ENCODE peak calls at places on chromosomes 5 and 9, in seven cellular contexts. U is Calu3, M is GM06990, H is astrocyte of the spinal cord, B is mucosa of descending colon, X is psoas muscle, L is osteocyte. T is an unnamed sample.

GRCh38 chr9:136441681-136442245 is 2.1 kb upstream of the INPP5E start:
- DNase-seq in X (no peak), B (no peak), M (no peak), U (no peak), H (no peak), L (no peak), T (no peak)

GRCh38 chr5:125245216-125245615 is 498.8 kb upstream of the ZNF608 start:
- DNase-seq in M (no peak), H (no peak), U (no peak), X (peak), B (no peak), L (no peak), T (no peak)

GRCh38 chr5:1137567-1138444 is 25.9 kb upstream of the SLC12A7 start:
- DNase-seq in M (no peak), U (no peak), L (no peak), B (peak), H (no peak), X (peak), T (no peak)

GRCh38 chr9:125137200-125137599 is 6.1 kb downstream of the SCAI start:
- DNase-seq in L (no peak), H (peak), B (no peak), X (no peak), U (no peak), M (no peak), T (no peak)

GRCh38 chr5:58231041-58231440 is 228.8 kb downstream of the PLK2 start:
- DNase-seq in B (no peak), M (no peak), X (no peak), U (no peak), H (no peak), L (no peak), T (no peak)

GRCh38 chr9:133707065-133707760 is 30.9 kb downstream of the SARDH start:
- DNase-seq in B (no peak), U (no peak), H (no peak), M (no peak), L (no peak), X (peak), T (no peak)

GRCh38 chr5:80093796-80094195 is 58.6 kb downstream of the THBS4 start:
- DNase-seq in U (peak), M (no peak), B (no peak), H (no peak), X (no peak), L (no peak), T (no peak)

GRCh38 chr9:36623280-36623679 is 50.6 kb downstream of the MELK start:
- DNase-seq in H (peak), B (no peak), M (no peak), L (no peak), X (no peak), U (no peak), T (no peak)

GRCh38 chr5:68533571-68534051 is 318.1 kb downstream of the PIK3R1 start:
- DNase-seq in L (no peak), M (no peak), B (peak), X (no peak), H (no peak), U (no peak), T (no peak)

GRCh38 chr5:148457183-148457620 is 73.4 kb downstream of the FBXO38 start:
- DNase-seq in X (no peak), B (no peak), U (peak), M (peak), L (no peak), H (no peak), T (no peak)

GRCh38 chr5:173302546-173303155 is 25.6 kb downstream of the STC2 start:
- DNase-seq in B (no peak), X (no peak), M (no peak), H (peak), L (no peak), U (peak), T (no peak)
- TF ChIP-seq CTCF in B (no peak), X (no peak), M (no peak), H (peak), L (no peak), U (no peak), T (no peak)

GRCh38 chr9:116644099-116644688 is 42.9 kb upstream of the TRIM32 start:
- DNase-seq in H (peak), B (no peak), M (no peak), U (no peak), L (no peak), X (no peak), T (no peak)

GRCh38 chr9:116643691-116644090 is 43.4 kb upstream of the TRIM32 start:
- DNase-seq in H (no peak), U (no peak), X (no peak), M (no peak), B (no peak), L (no peak), T (no peak)

GRCh38 chr9:116646661-116647514 is 40.2 kb upstream of the TRIM32 start:
- DNase-seq in H (peak), U (peak), B (peak), M (no peak), X (no peak), L (no peak), T (no peak)

GRCh38 chr9:116641292-116642059 is 45.6 kb upstream of the TRIM32 start:
- DNase-seq in X (no peak), U (no peak), B (no peak), L (no peak), M (no peak), H (no peak), T (no peak)

GRCh38 chr9:116647515-116647809 is 39.6 kb upstream of the TRIM32 start:
- DNase-seq in L (no peak), X (peak), M (no peak), U (no peak), B (no peak), H (no peak), T (no peak)
- TF ChIP-seq CTCF in L (peak), X (no peak), M (no peak), U (no peak), B (no peak), H (no peak), T (no peak)

DNA sequence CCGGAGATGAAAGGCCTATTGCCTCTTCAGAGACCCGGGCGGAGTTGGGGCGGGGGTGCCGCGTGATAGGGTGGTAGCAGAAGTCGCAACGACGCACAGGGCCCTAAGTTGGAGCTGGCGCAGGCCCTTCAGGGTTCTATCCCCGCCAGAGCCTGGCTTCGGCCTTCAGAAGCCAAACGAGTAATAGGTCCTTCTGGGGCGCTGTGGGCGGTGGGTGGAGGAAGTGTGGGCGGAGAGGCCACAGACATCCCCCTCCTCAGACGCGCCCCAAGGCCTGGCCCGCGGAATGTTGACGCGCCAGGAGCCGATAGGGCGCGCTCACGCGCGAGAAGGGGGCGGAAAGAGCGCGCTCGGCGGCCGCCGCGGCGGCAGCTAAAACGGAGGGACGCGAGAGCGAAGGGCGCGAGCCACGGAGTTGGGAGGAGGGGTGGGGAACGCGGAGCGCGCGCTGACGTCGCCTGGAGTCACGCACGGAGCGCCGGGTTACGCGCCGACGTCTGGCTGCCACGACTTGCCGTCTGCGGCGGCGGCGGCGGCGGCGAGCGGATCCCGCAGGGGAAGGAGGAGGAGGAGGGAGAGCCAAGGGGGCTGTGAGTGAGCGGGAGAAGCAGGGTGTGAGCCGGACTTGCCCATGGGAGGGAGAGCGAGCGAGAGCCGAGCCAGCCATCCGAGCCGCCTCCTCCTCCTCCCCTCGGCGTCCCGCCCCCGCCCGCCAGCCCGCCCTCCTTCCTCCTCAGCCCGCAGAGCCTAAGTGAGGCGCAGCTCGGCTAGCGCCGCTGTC is 6.4 kb upstream of the PURA start:
- DNase-seq in B (peak), H (peak), X (peak), L (peak), U (peak), M (peak), T (peak)
- TF ChIP-seq CTCF in B (no peak), H (peak), X (no peak), L (peak), U (peak), M (peak), T (peak)

DNA sequence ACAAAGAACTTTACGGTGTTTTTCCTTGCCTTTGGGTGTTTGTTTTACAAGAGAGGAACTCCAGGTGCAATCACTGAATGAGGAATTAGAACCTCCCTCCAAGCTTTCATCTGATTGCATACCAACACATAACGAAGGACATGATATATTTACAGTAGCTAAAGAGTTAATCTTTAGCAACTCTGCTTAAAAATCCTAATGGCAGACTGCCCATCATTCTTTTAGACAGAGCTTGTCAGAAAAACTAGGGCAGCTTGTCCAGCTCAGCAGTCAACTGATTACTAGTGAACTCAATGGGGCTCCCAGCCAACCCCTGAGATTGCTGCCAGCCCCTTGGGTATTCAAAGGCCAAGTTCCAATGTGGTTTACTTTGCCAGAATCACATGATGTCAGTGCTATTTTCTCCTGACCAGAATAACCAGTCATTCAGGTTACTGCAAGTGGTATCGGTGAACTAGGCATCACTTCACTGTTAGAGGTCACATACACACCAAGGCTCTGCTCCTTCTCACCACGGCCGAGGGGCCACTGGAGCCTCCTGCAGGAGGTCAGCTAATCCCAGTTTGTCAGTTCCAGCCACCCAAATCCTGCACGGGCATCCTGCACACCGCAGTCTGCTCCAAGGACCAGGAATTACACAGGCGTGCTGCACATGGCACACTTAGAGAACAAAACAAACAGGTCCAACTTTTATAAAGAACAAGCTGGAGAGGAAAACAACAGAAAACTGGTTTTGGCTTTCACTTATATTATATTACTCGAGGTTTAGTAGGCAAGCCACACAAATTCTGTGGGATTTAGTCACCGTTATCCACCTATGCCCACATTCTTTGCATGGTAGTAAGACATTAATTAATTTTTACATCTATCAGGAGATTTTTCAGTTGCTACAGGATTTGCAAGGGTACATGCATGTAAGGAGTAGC is 62.5 kb downstream of the NFIB start:
- DNase-seq in X (peak), B (peak), U (peak), H (peak), L (no peak), M (no peak), T (no peak)
- TF ChIP-seq CTCF in X (no peak), B (no peak), U (no peak), H (no peak), L (no peak), M (no peak), T (no peak)

DNA sequence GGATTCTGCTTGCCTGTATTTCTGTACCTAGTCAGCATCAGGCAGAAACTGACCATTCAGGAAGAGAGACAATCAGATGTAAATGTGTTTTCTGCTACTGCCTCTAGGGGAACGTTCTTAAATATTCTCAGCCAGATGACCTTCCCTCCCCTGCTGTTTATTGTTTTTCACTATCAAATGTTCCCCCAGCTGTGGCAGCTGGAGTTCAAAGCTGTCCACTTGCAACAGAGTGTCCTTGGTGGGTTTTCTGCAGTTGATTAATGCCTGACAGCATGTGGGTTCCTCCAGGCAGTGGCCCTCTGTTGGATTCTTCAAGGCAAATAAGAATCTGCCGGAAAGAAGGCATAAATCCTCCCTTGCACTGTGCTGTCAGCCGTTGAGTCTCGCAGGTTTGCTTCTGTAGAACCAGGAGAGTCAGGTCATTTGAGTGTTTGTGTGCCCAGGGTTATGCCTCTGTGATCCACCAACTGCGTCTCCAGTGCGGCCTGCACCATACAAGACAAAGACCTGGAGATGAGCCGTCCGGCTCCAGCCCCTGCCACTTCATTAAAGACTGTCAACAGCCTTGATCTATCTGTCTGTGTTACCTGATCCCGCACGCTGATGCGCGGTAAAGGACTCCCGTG is 203.4 kb downstream of the GADD45G start:
- DNase-seq in X (no peak), U (no peak), B (no peak), L (peak), H (peak), M (no peak), T (peak)
- TF ChIP-seq CTCF in X (no peak), U (no peak), B (no peak), L (peak), H (peak), M (peak), T (peak)

GRCh38 chr5:103174147-103174546 is 54.0 kb downstream of the PPIP5K2 start:
- DNase-seq in X (no peak), H (no peak), L (no peak), M (no peak), U (no peak), B (no peak), T (no peak)

GRCh38 chr5:103178167-103178566 is 58.1 kb downstream of the PPIP5K2 start:
- DNase-seq in H (no peak), B (no peak), M (no peak), X (no peak), U (no peak), L (no peak), T (no peak)

GRCh38 chr5:103177543-103177942 is 57.4 kb downstream of the PPIP5K2 start:
- DNase-seq in M (no peak), X (no peak), U (no peak), L (no peak), B (no peak), H (no peak), T (no peak)
- TF ChIP-seq CTCF in M (no peak), X (no peak), U (no peak), L (no peak), B (no peak), H (no peak), T (no peak)